ENCODE peak calls at places on chromosomes 2 and 18, in seven cellular contexts. T is transverse colon, U is tibial nerve, C is A549, S is upper lobe of left lung, J is HepG2, D is K562. G is an unnamed sample.

GRCh38 chr2:233354971-233355574 is 779 bp downstream of the DGKD start:
- DNase-seq in J (no peak), T (peak), S (peak), C (no peak), D (no peak), U (no peak), G (peak)

GRCh38 chr2:60984717-60985116 is 32.8 kb upstream of the PEX13 start:
- DNase-seq in D (no peak), S (no peak), T (no peak), C (no peak), U (no peak), J (no peak), G (no peak)

GRCh38 chr2:234649951-234650350 is 153.1 kb upstream of the ARL4C start:
- DNase-seq in S (no peak), D (no peak), U (no peak), T (no peak), C (no peak), J (no peak), G (no peak)

GRCh38 chr2:145379934-145380333 is 860.0 kb upstream of the ZEB2 start:
- DNase-seq in J (no peak), S (no peak), U (no peak), C (no peak), D (no peak), T (no peak), G (no peak)

GRCh38 chr2:31429759-31430438 is 15.4 kb upstream of the XDH start:
- DNase-seq in J (no peak), T (peak), C (no peak), U (no peak), S (no peak), D (no peak), G (no peak)

GRCh38 chr2:121202541-121203310 is 82.3 kb downstream of the TFCP2L1 start:
- DNase-seq in C (no peak), D (no peak), S (no peak), T (peak), U (no peak), J (no peak), G (no peak)

GRCh38 chr2:217642944-217643343 is 359.9 kb downstream of the TNS1 start:
- DNase-seq in S (no peak), J (no peak), C (no peak), T (no peak), D (no peak), U (no peak), G (no peak)

GRCh38 chr2:105410554-105410953 is 11.7 kb upstream of the FHL2 start:
- DNase-seq in J (no peak), D (no peak), S (no peak), U (no peak), C (no peak), T (no peak), G (no peak)

GRCh38 chr2:149329068-149329467 is 1.3 kb upstream of the LYPD6 start:
- DNase-seq in J (no peak), U (no peak), D (no peak), S (no peak), T (no peak), C (no peak), G (no peak)

GRCh38 chr2:140998577-140998976 is 1132.2 kb downstream of the LRP1B start:
- DNase-seq in T (no peak), D (no peak), S (no peak), C (no peak), U (no peak), J (no peak), G (no peak)

GRCh38 chr18:66432636-66433035 is 171.3 kb downstream of the CDH19 start:
- DNase-seq in D (no peak), C (no peak), T (no peak), S (no peak), J (no peak), U (no peak), G (no peak)
- TF ChIP-seq EP300 in D (no peak), C (no peak), T (no peak), S (no peak), J (no peak), U (no peak), G (no peak)

DNA sequence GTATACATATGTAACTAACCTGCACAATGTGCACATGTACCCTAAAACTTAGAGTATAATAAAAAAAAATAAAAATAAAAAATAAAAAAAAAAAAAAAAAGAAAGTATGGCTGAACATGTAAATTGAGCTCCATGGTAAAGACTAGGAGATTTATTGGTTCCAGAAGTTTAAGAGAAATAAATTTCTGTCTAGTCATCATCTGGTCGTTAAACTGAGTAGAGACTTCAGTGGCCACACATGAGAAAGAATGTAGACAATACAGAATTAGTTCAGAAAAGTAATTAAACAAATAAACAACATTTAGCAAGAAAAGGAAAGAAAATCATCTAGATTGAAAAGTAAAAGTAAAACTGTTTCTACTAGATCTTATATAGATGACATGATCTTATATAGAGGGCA is 12.4 kb upstream of the KCNE4 start:
- DNase-seq in J (no peak), C (no peak), D (no peak), T (no peak), S (no peak), U (no peak), G (no peak)
- TF ChIP-seq EP300 in J (no peak), C (no peak), D (no peak), T (no peak), S (no peak), U (no peak), G (no peak)

GRCh38 chr2:156332452-156333273 is at the start of gene NR4A2:
- DNase-seq in S (peak), D (peak), C (peak), J (peak), U (peak), T (peak), G (peak)
- TF ChIP-seq EP300 in S (peak), D (no peak), C (no peak), J (no peak), U (peak), T (no peak), G (peak)

GRCh38 chr2:189350515-189351209 is 90.6 kb upstream of the WDR75 start:
- DNase-seq in U (peak), T (no peak), D (no peak), C (no peak), S (no peak), J (no peak), G (peak)
- TF ChIP-seq EP300 in U (peak), T (no peak), D (no peak), C (no peak), S (peak), J (no peak), G (no peak)

GRCh38 chr18:74147491-74147778 is 199 bp downstream of the FBXO15 start:
- DNase-seq in J (no peak), D (no peak), U (no peak), S (no peak), C (no peak), T (no peak), G (no peak)

GRCh38 chr18:74146756-74147155 is 878 bp downstream of the FBXO15 start:
- DNase-seq in S (no peak), U (no peak), J (no peak), C (no peak), T (no peak), D (no peak), G (no peak)

GRCh38 chr18:74148543-74149070 is 284 bp downstream of the TIMM21 start:
- DNase-seq in J (no peak), U (no peak), C (no peak), T (no peak), D (peak), S (no peak), G (no peak)

GRCh38 chr18:74152270-74152669 is 3.9 kb downstream of the TIMM21 start:
- DNase-seq in T (no peak), J (no peak), D (no peak), C (no peak), U (no peak), S (no peak), G (no peak)

GRCh38 chr18:74147779-74148542 is at the start of the genes FBXO15 and TIMM21:
- DNase-seq in U (peak), T (peak), S (peak), C (peak), J (peak), D (peak), G (peak)
- TF ChIP-seq EP300 in U (peak), T (no peak), S (no peak), C (no peak), J (no peak), D (peak), G (no peak)

GRCh38 chr2:42722328-42723190 is 41.4 kb downstream of the OXER1 start:
- DNase-seq in U (no peak), T (peak), S (no peak), C (no peak), J (no peak), D (no peak), G (peak)
- TF ChIP-seq EP300 in U (no peak), T (no peak), S (no peak), C (no peak), J (no peak), D (no peak), G (no peak)

GRCh38 chr2:219441451-219442205 is 7.0 kb downstream of the SPEG start:
- DNase-seq in C (peak), T (peak), U (no peak), J (no peak), S (peak), D (peak), G (peak)
- TF ChIP-seq EP300 in C (no peak), T (no peak), U (no peak), J (no peak), S (no peak), D (no peak), G (no peak)

G was measured in ovary.